ENCODE peak calls at places on chromosomes 4 and X, in seven cellular contexts. Y, G, F, J, K, R and Z are unnamed samples.

GRCh38 chrX:37976153-37976552 is 30.2 kb upstream of the SYTL5 start:
- DNase-seq in Y (no peak), G (no peak), F (no peak), J (peak), K (no peak), R (no peak), Z (no peak)

GRCh38 chrX:100695302-100695701 is 36.6 kb downstream of the SYTL4 start:
- DNase-seq in Y (no peak), G (no peak), F (no peak), J (no peak), K (no peak), R (no peak), Z (no peak)

GRCh38 chr4:182801626-182802025 is 115.6 kb downstream of the DCTD start:
- DNase-seq in Y (no peak), G (no peak), F (no peak), J (no peak), K (no peak), R (no peak), Z (no peak)

GRCh38 chr4:185640809-185641675 is 105.7 kb upstream of the PDLIM3 start:
- DNase-seq in Y (no peak), G (no peak), F (peak), J (peak), K (no peak), R (no peak), Z (peak)

GRCh38 chr4:189740873-189741272 is 199.8 kb upstream of the FRG1 start:
- DNase-seq in Y (no peak), G (no peak), F (no peak), J (no peak), K (no peak), R (no peak), Z (no peak)

GRCh38 chr4:67161311-67161710 is 384.0 kb downstream of the CENPC start:
- DNase-seq in Y (no peak), G (no peak), F (no peak), J (no peak), K (no peak), R (no peak), Z (no peak)

GRCh38 chr4:38230121-38230728 is 270.0 kb downstream of the PTTG2 start:
- DNase-seq in Y (no peak), G (no peak), F (no peak), J (peak), K (no peak), R (no peak), Z (no peak)

GRCh38 chrX:14357314-14357713 is 172.0 kb upstream of the GLRA2 start:
- DNase-seq in Y (no peak), G (no peak), F (peak), J (no peak), K (no peak), R (no peak), Z (no peak)

GRCh38 chr4:16092682-16093319 is 9.0 kb upstream of the PROM1 start:
- DNase-seq in Y (no peak), G (no peak), F (no peak), J (no peak), K (peak), R (no peak), Z (no peak)

GRCh38 chrX:20530319-20530979 is 263.7 kb upstream of the RPS6KA3 start:
- DNase-seq in Y (no peak), G (no peak), F (peak), J (peak), K (peak), R (no peak), Z (peak)

GRCh38 chr4:165208741-165209388 is 1.5 kb downstream of the KLHL2 start:
- DNase-seq in Y (no peak), G (no peak), F (no peak), J (peak), K (no peak), R (no peak), Z (no peak)

GRCh38 chr4:150176559-150176958 is 98.3 kb downstream of the DCLK2 start:
- DNase-seq in Y (no peak), G (no peak), F (peak), J (peak), K (no peak), R (no peak), Z (peak)

GRCh38 chr4:151688003-151688784 is 72.6 kb downstream of the GATB start:
- DNase-seq in Y (no peak), G (no peak), F (peak), J (peak), K (peak), R (no peak), Z (peak)

GRCh38 chrX:151000901-151001301 is 17.8 kb downstream of the HMGB3 start:
- DNase-seq in Y (no peak), G (no peak), F (no peak), J (no peak), K (no peak), R (no peak), Z (peak)

GRCh38 chr4:63742882-63743281 is 666.4 kb downstream of the TECRL start:
- DNase-seq in Y (no peak), G (no peak), F (no peak), J (no peak), K (no peak), R (no peak), Z (no peak)

GRCh38 chr4:55612341-55612740 is 20.3 kb upstream of the PDCL2 start:
- DNase-seq in Y (no peak), G (no peak), F (no peak), J (no peak), K (no peak), R (no peak), Z (no peak)

GRCh38 chrX:18887177-18887820 is 96.6 kb downstream of the PHKA2 start:
- DNase-seq in Y (no peak), G (no peak), F (no peak), J (no peak), K (peak), R (no peak), Z (no peak)

GRCh38 chrX:153933751-153934472 is 925 bp downstream of the NAA10 start:
- DNase-seq in Y (no peak), G (no peak), F (peak), J (peak), K (no peak), R (no peak), Z (peak)

GRCh38 chrX:3516051-3516541 is 169.6 kb upstream of the MXRA5 start:
- DNase-seq in Y (no peak), G (no peak), F (peak), J (peak), K (no peak), R (no peak), Z (peak)

GRCh38 chr4:81605278-81605677 is 133.6 kb upstream of the RASGEF1B start:
- DNase-seq in Y (no peak), G (no peak), F (peak), J (no peak), K (no peak), R (no peak), Z (no peak)

GRCh38 chr4:188778880-188779279 is 639.6 kb downstream of the TRIML1 start:
- DNase-seq in Y (no peak), G (no peak), F (peak), J (peak), K (no peak), R (no peak), Z (peak)

GRCh38 chrX:138925330-138925729 is 213.8 kb upstream of the FGF13 start:
- DNase-seq in Y (no peak), G (no peak), F (peak), J (peak), K (no peak), R (no peak), Z (peak)

GRCh38 chrX:138710311-138710791 is 1.2 kb downstream of the FGF13 start:
- DNase-seq in Y (peak), G (no peak), F (no peak), J (no peak), K (peak), R (peak), Z (no peak)

GRCh38 chr4:70178075-70178660 is 17.4 kb upstream of the ODAM start:
- DNase-seq in Y (peak), G (no peak), F (no peak), J (no peak), K (no peak), R (no peak), Z (no peak)

GRCh38 chr4:24568425-24568824 is 15.9 kb downstream of the DHX15 start:
- DNase-seq in Y (no peak), G (no peak), F (peak), J (no peak), K (no peak), R (no peak), Z (peak)

GRCh38 chr4:120629546-120629945 is 293.0 kb downstream of the PRDM5 start:
- DNase-seq in Y (no peak), G (no peak), F (no peak), J (no peak), K (no peak), R (no peak), Z (no peak)

GRCh38 chr4:77021614-77022089 is 54.1 kb downstream of the CCNI start:
- DNase-seq in Y (no peak), G (no peak), F (peak), J (peak), K (no peak), R (no peak), Z (peak)

GRCh38 chrX:112645774-112646173 is 34.0 kb downstream of the LHFPL1 start:
- DNase-seq in Y (no peak), G (no peak), F (no peak), J (no peak), K (no peak), R (no peak), Z (no peak)

GRCh38 chrX:139200346-139200745 is 330.2 kb upstream of the F9 start:
- DNase-seq in Y (no peak), G (no peak), F (no peak), J (no peak), K (no peak), R (no peak), Z (no peak)

GRCh38 chr4:101239685-101240084 is 107.6 kb downstream of the PPP3CA start:
- DNase-seq in Y (no peak), G (no peak), F (peak), J (no peak), K (no peak), R (no peak), Z (no peak)

GRCh38 chr4:183241771-183242170 is 78.3 kb downstream of the CLDN22 start:
- DNase-seq in Y (no peak), G (no peak), F (peak), J (no peak), K (no peak), R (no peak), Z (peak)

GRCh38 chr4:41806807-41807206 is 58.3 kb upstream of the PHOX2B start:
- DNase-seq in Y (no peak), G (no peak), F (no peak), J (no peak), K (no peak), R (no peak), Z (no peak)

DNA sequence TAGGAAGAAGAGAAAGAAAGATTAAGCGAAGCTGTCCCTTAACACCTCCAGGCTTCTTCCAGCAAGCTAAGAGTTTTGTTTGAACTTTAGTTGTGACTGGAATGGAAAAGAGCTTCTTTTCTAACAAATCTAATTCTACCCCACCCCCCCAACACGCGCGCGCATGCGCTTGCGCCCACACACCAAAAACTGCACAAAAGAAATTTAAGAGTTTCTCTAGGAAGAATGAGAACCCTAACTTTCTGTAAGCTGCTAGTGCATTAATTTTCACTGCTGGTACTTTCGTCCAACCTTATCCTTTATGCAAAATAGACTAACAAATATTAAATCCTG is 9.0 kb upstream of the INTU start:
- DNase-seq in Y (peak), G (no peak), F (peak), J (peak), K (no peak), R (no peak), Z (peak)
- H3K4me3 ChIP-seq in Y (peak), G (peak), F (peak), J (peak), K (peak), R (peak), Z (peak)

GRCh38 chr4:48546336-48546735 is 56.3 kb downstream of the ZAR1 start:
- DNase-seq in Y (no peak), G (no peak), F (peak), J (peak), K (peak), R (no peak), Z (peak)
- TF ChIP-seq CTCF in Y (peak), G (peak), F (peak), J (peak), K (peak), R (peak), Z (peak)

DNA sequence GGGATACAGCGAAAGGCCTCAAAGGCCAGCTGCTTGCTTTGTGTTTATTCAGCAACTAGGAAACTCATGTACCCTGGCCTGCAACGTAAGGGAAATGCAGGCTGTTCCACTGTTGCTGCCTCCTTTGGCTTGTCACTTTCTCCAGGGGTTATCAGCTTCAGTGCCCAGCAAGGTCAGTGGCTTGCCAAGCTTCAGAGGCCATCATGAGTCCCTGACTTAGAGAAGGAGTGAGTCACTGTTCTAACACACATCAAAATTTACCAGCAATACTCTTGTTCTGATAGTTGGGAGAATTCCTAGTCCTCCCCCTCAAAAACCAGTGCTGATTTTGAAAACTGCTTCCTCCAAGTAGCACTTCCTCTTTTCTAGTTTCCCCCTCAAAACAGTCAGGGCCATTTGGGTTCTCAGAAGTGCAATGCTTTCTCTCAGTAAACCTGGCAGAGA is 250.8 kb downstream of the ARHGAP24 start:
- DNase-seq in Y (no peak), G (no peak), F (peak), J (peak), K (no peak), R (peak), Z (no peak)
- H3K4me3 ChIP-seq in Y (no peak), G (no peak), F (no peak), J (no peak), K (no peak), R (no peak), Z (no peak)

DNA sequence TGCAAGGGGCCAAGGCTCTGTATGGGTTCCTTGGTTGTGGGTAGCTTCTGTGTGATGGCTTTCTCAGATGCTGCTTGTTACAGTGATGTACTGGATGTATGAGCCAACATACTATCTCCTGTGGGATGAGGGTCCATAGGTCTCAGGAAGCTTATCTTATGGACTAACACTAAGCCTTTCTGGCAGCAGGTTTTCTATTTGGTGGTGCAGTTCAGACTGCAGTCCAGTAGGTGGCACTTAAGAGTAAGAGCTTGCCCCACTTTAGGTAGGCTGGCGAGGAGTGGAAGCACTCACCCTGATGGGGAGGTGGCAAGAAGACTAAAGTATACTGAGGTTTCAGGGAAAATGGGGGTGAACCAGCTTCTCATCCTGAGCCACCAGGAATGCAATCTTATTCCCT is 306.7 kb upstream of the MAOA start:
- DNase-seq in Y (no peak), G (no peak), F (peak), J (peak), K (peak), R (no peak), Z (peak)
- TF ChIP-seq CTCF in Y (peak), G (no peak), F (peak), J (peak), K (peak), R (peak), Z (peak)

GRCh38 chr4:155787113-155787710 is 28.4 kb downstream of the GUCY1B1 start:
- DNase-seq in Y (no peak), G (no peak), F (peak), J (peak), K (peak), R (no peak), Z (peak)

GRCh38 chr4:155794589-155794988 is 35.8 kb downstream of the GUCY1B1 start:
- DNase-seq in Y (no peak), G (no peak), F (no peak), J (no peak), K (no peak), R (no peak), Z (no peak)

GRCh38 chr4:155785828-155786227 is 27.0 kb downstream of the GUCY1B1 start:
- DNase-seq in Y (no peak), G (no peak), F (no peak), J (no peak), K (no peak), R (no peak), Z (no peak)

GRCh38 chr4:155784637-155785036 is 25.8 kb downstream of the GUCY1B1 start:
- DNase-seq in Y (no peak), G (no peak), F (no peak), J (no peak), K (no peak), R (no peak), Z (no peak)

DNA sequence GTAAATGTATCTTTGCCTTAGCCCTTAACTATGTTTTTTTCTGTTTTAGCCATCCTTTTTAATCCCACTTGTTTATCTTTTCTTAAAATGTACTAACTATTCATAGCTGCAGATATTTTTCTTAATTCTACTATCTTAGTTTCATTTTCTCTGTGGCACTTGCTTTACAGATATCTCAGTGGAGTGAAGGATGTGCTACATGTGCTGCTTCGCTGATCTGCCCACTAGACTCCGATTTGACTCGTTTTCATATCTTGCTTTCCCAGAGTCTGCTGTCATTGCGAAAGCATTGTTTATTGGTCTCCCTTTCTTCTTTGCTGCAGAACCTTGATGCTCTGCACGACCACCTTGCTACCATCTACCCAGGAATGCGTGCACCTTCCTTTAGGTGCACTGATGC is 30.6 kb downstream of the GUCY1B1 start:
- DNase-seq in Y (no peak), G (no peak), F (peak), J (peak), K (no peak), R (no peak), Z (no peak)
- H3K4me3 ChIP-seq in Y (no peak), G (peak), F (peak), J (peak), K (no peak), R (no peak), Z (peak)

DNA sequence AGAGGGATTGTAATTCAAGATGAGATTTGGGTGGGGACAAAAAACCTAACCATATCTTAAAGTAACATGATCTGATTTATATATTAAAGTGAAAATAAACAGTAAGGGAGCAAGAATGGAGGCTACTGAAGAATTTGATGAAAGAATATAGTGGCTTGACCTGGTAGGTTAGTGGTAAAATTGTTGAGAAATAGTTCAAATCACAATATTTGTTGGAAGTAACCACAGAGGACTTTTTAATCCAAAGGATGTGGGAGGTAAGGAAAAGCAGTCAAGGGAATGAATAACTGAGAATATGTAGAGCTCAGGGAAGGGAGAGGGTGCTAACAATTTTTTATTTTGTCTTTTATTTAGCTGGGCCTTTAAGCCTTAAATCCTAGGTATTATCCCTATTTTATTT is 139.8 kb upstream of the HS3ST1 start:
- DNase-seq in Y (no peak), G (no peak), F (no peak), J (no peak), K (no peak), R (no peak), Z (no peak)
- TF ChIP-seq CTCF in Y (no peak), G (no peak), F (no peak), J (no peak), K (no peak), R (no peak), Z (no peak)